ENCODE peak calls at places on chromosomes 2 and 18, in eight cellular contexts. One of them, this sample, is unnamed.

GRCh38 chr18:45413180-45413836 is 202.0 kb upstream of the SLC14A2 start:
- DNase-seq in amniotic stem cell: no peak
- DNase-seq in right lobe of liver: no peak
- DNase-seq in WTC11: no peak
- DNase-seq in stimulated activated CD8-positive, alpha-beta memory T cell treated with anti-CD3 and anti-CD28 coated beads, Interleukin-4, amount 100 ng/mL, for 4 hours: no peak
- DNase-seq in mammary epithelial cell: no peak
- DNase-seq in pulmonary artery endothelial cell: no peak
- DNase-seq in BJ: no peak
- DNase-seq in this sample: no peak

GRCh38 chr2:198973785-198974184 is 484.0 kb downstream of the SATB2 start:
- DNase-seq in BJ: no peak
- DNase-seq in WTC11: no peak
- DNase-seq in amniotic stem cell: no peak
- DNase-seq in right lobe of liver: no peak
- DNase-seq in mammary epithelial cell: no peak
- DNase-seq in stimulated activated CD8-positive, alpha-beta memory T cell treated with anti-CD3 and anti-CD28 coated beads, Interleukin-4, amount 100 ng/mL, for 4 hours: no peak
- DNase-seq in pulmonary artery endothelial cell: no peak
- DNase-seq in this sample: no peak

GRCh38 chr18:2459886-2460285 is 111.4 kb downstream of the METTL4 start:
- DNase-seq in pulmonary artery endothelial cell: no peak
- DNase-seq in mammary epithelial cell: peak; percentile 76
- DNase-seq in right lobe of liver: no peak
- DNase-seq in WTC11: no peak
- DNase-seq in amniotic stem cell: no peak
- DNase-seq in BJ: no peak
- DNase-seq in stimulated activated CD8-positive, alpha-beta memory T cell treated with anti-CD3 and anti-CD28 coated beads, Interleukin-4, amount 100 ng/mL, for 4 hours: no peak
- DNase-seq in this sample: no peak

GRCh38 chr2:40544072-40544471 is 92.2 kb upstream of the SLC8A1 start:
- DNase-seq in mammary epithelial cell: no peak
- DNase-seq in stimulated activated CD8-positive, alpha-beta memory T cell treated with anti-CD3 and anti-CD28 coated beads, Interleukin-4, amount 100 ng/mL, for 4 hours: no peak
- DNase-seq in pulmonary artery endothelial cell: no peak
- DNase-seq in WTC11: no peak
- DNase-seq in BJ: no peak
- DNase-seq in amniotic stem cell: no peak
- DNase-seq in right lobe of liver: no peak
- DNase-seq in this sample: no peak

GRCh38 chr18:44855681-44856080 is 175.0 kb downstream of the SETBP1 start:
- DNase-seq in BJ: no peak
- DNase-seq in amniotic stem cell: no peak
- DNase-seq in WTC11: no peak
- DNase-seq in right lobe of liver: no peak
- DNase-seq in pulmonary artery endothelial cell: no peak
- DNase-seq in stimulated activated CD8-positive, alpha-beta memory T cell treated with anti-CD3 and anti-CD28 coated beads, Interleukin-4, amount 100 ng/mL, for 4 hours: no peak
- DNase-seq in mammary epithelial cell: peak; percentile 72
- DNase-seq in this sample: no peak

GRCh38 chr18:64893349-64893748 is 744.5 kb upstream of the LINC00305 start:
- DNase-seq in mammary epithelial cell: no peak
- DNase-seq in BJ: no peak
- DNase-seq in amniotic stem cell: no peak
- DNase-seq in stimulated activated CD8-positive, alpha-beta memory T cell treated with anti-CD3 and anti-CD28 coated beads, Interleukin-4, amount 100 ng/mL, for 4 hours: no peak
- DNase-seq in right lobe of liver: no peak
- DNase-seq in WTC11: no peak
- DNase-seq in pulmonary artery endothelial cell: no peak
- DNase-seq in this sample: peak; percentile 17

GRCh38 chr2:70440621-70441020 is 113.0 kb downstream of the TGFA start:
- DNase-seq in mammary epithelial cell: no peak
- DNase-seq in right lobe of liver: no peak
- DNase-seq in BJ: no peak
- DNase-seq in WTC11: no peak
- DNase-seq in stimulated activated CD8-positive, alpha-beta memory T cell treated with anti-CD3 and anti-CD28 coated beads, Interleukin-4, amount 100 ng/mL, for 4 hours: no peak
- DNase-seq in pulmonary artery endothelial cell: no peak
- DNase-seq in amniotic stem cell: no peak
- DNase-seq in this sample: no peak

GRCh38 chr2:191115801-191116200 is 35.0 kb downstream of the STAT4 start:
- DNase-seq in amniotic stem cell: no peak
- DNase-seq in BJ: no peak
- DNase-seq in WTC11: no peak
- DNase-seq in mammary epithelial cell: no peak
- DNase-seq in right lobe of liver: no peak
- DNase-seq in stimulated activated CD8-positive, alpha-beta memory T cell treated with anti-CD3 and anti-CD28 coated beads, Interleukin-4, amount 100 ng/mL, for 4 hours: no peak
- DNase-seq in pulmonary artery endothelial cell: no peak
- DNase-seq in this sample: no peak

GRCh38 chr2:160282063-160282580 is 82.0 kb upstream of the ITGB6 start:
- DNase-seq in right lobe of liver: no peak
- DNase-seq in pulmonary artery endothelial cell: no peak
- DNase-seq in stimulated activated CD8-positive, alpha-beta memory T cell treated with anti-CD3 and anti-CD28 coated beads, Interleukin-4, amount 100 ng/mL, for 4 hours: no peak
- DNase-seq in mammary epithelial cell: peak; percentile 47
- DNase-seq in amniotic stem cell: no peak
- DNase-seq in WTC11: no peak
- DNase-seq in BJ: no peak
- DNase-seq in this sample: no peak

GRCh38 chr2:105400138-105400540 is 1.3 kb upstream of the FHL2 start:
- DNase-seq in WTC11: no peak
- DNase-seq in BJ: no peak
- DNase-seq in mammary epithelial cell: no peak
- DNase-seq in amniotic stem cell: no peak
- DNase-seq in stimulated activated CD8-positive, alpha-beta memory T cell treated with anti-CD3 and anti-CD28 coated beads, Interleukin-4, amount 100 ng/mL, for 4 hours: no peak
- DNase-seq in right lobe of liver: no peak
- DNase-seq in pulmonary artery endothelial cell: no peak
- DNase-seq in this sample: no peak

GRCh38 chr2:70946832-70947442 is 11.2 kb downstream of the ATP6V1B1 start:
- DNase-seq in WTC11: peak; percentile 81
- DNase-seq in stimulated activated CD8-positive, alpha-beta memory T cell treated with anti-CD3 and anti-CD28 coated beads, Interleukin-4, amount 100 ng/mL, for 4 hours: no peak
- DNase-seq in right lobe of liver: no peak
- DNase-seq in BJ: no peak
- DNase-seq in amniotic stem cell: no peak
- DNase-seq in pulmonary artery endothelial cell: peak; percentile 19
- DNase-seq in mammary epithelial cell: no peak
- DNase-seq in this sample: peak; percentile 36

GRCh38 chr2:40106061-40106460 is 327.0 kb upstream of the THUMPD2 start:
- DNase-seq in mammary epithelial cell: no peak
- DNase-seq in right lobe of liver: no peak
- DNase-seq in BJ: no peak
- DNase-seq in amniotic stem cell: no peak
- DNase-seq in WTC11: no peak
- DNase-seq in stimulated activated CD8-positive, alpha-beta memory T cell treated with anti-CD3 and anti-CD28 coated beads, Interleukin-4, amount 100 ng/mL, for 4 hours: no peak
- DNase-seq in pulmonary artery endothelial cell: no peak
- DNase-seq in this sample: no peak

GRCh38 chr2:160582481-160583161 is 89.0 kb upstream of the RBMS1 start:
- DNase-seq in stimulated activated CD8-positive, alpha-beta memory T cell treated with anti-CD3 and anti-CD28 coated beads, Interleukin-4, amount 100 ng/mL, for 4 hours: no peak
- DNase-seq in pulmonary artery endothelial cell: no peak
- DNase-seq in mammary epithelial cell: no peak
- DNase-seq in WTC11: no peak
- DNase-seq in amniotic stem cell: peak; percentile 15
- DNase-seq in right lobe of liver: no peak
- DNase-seq in BJ: peak; percentile 75
- DNase-seq in this sample: no peak

GRCh38 chr2:221203138-221203537 is 369.0 kb downstream of the EPHA4 start:
- DNase-seq in right lobe of liver: no peak
- DNase-seq in BJ: no peak
- DNase-seq in pulmonary artery endothelial cell: no peak
- DNase-seq in amniotic stem cell: no peak
- DNase-seq in stimulated activated CD8-positive, alpha-beta memory T cell treated with anti-CD3 and anti-CD28 coated beads, Interleukin-4, amount 100 ng/mL, for 4 hours: no peak
- DNase-seq in WTC11: no peak
- DNase-seq in mammary epithelial cell: no peak
- DNase-seq in this sample: no peak

GRCh38 chr2:195656131-195656858 is 731 bp upstream of the SLC39A10 start:
- DNase-seq in mammary epithelial cell: peak; percentile 83
- DNase-seq in BJ: no peak
- DNase-seq in amniotic stem cell: no peak
- DNase-seq in right lobe of liver: no peak
- DNase-seq in stimulated activated CD8-positive, alpha-beta memory T cell treated with anti-CD3 and anti-CD28 coated beads, Interleukin-4, amount 100 ng/mL, for 4 hours: no peak
- DNase-seq in WTC11: no peak
- DNase-seq in pulmonary artery endothelial cell: no peak
- DNase-seq in this sample: no peak

GRCh38 chr2:30820381-30821055 is 13.3 kb upstream of the CAPN13 start:
- DNase-seq in mammary epithelial cell: no peak
- DNase-seq in stimulated activated CD8-positive, alpha-beta memory T cell treated with anti-CD3 and anti-CD28 coated beads, Interleukin-4, amount 100 ng/mL, for 4 hours: no peak
- DNase-seq in pulmonary artery endothelial cell: no peak
- DNase-seq in BJ: no peak
- DNase-seq in right lobe of liver: no peak
- DNase-seq in WTC11: no peak
- DNase-seq in amniotic stem cell: no peak
- DNase-seq in this sample: no peak

GRCh38 chr2:223587301-223587700 is 14.9 kb downstream of the SCG2 start:
- DNase-seq in stimulated activated CD8-positive, alpha-beta memory T cell treated with anti-CD3 and anti-CD28 coated beads, Interleukin-4, amount 100 ng/mL, for 4 hours: no peak
- DNase-seq in BJ: no peak
- DNase-seq in right lobe of liver: no peak
- DNase-seq in WTC11: no peak
- DNase-seq in amniotic stem cell: no peak
- DNase-seq in pulmonary artery endothelial cell: no peak
- DNase-seq in mammary epithelial cell: no peak
- DNase-seq in this sample: no peak

GRCh38 chr2:122152571-122152970 is 397.1 kb downstream of the TSN start:
- DNase-seq in WTC11: no peak
- DNase-seq in stimulated activated CD8-positive, alpha-beta memory T cell treated with anti-CD3 and anti-CD28 coated beads, Interleukin-4, amount 100 ng/mL, for 4 hours: no peak
- DNase-seq in pulmonary artery endothelial cell: no peak
- DNase-seq in right lobe of liver: no peak
- DNase-seq in amniotic stem cell: no peak
- DNase-seq in BJ: no peak
- DNase-seq in mammary epithelial cell: no peak
- DNase-seq in this sample: no peak

GRCh38 chr2:217822296-217823252 is 180.2 kb downstream of the TNS1 start:
- DNase-seq in stimulated activated CD8-positive, alpha-beta memory T cell treated with anti-CD3 and anti-CD28 coated beads, Interleukin-4, amount 100 ng/mL, for 4 hours: no peak
- DNase-seq in pulmonary artery endothelial cell: peak; percentile 24
- DNase-seq in BJ: no peak
- DNase-seq in right lobe of liver: no peak
- DNase-seq in amniotic stem cell: no peak
- DNase-seq in WTC11: no peak
- DNase-seq in mammary epithelial cell: peak; percentile 61
- DNase-seq in this sample: no peak

GRCh38 chr2:62409442-62409841 is 96.6 kb downstream of the TMEM17 start:
- DNase-seq in right lobe of liver: no peak
- DNase-seq in mammary epithelial cell: peak; percentile 44
- DNase-seq in stimulated activated CD8-positive, alpha-beta memory T cell treated with anti-CD3 and anti-CD28 coated beads, Interleukin-4, amount 100 ng/mL, for 4 hours: no peak
- DNase-seq in WTC11: no peak
- DNase-seq in BJ: no peak
- DNase-seq in amniotic stem cell: no peak
- DNase-seq in pulmonary artery endothelial cell: no peak
- DNase-seq in this sample: no peak

GRCh38 chr2:96138146-96139145 is at the start of gene ASTL:
- DNase-seq in pulmonary artery endothelial cell: no peak
- DNase-seq in stimulated activated CD8-positive, alpha-beta memory T cell treated with anti-CD3 and anti-CD28 coated beads, Interleukin-4, amount 100 ng/mL, for 4 hours: no peak
- DNase-seq in mammary epithelial cell: peak; percentile 19
- DNase-seq in amniotic stem cell: no peak
- DNase-seq in WTC11: peak; percentile 92
- DNase-seq in right lobe of liver: no peak
- DNase-seq in BJ: no peak
- DNase-seq in this sample: peak; percentile 79

GRCh38 chr2:23940976-23941605 is 828 bp downstream of the UBXN2A start:
- DNase-seq in amniotic stem cell: no peak
- DNase-seq in pulmonary artery endothelial cell: no peak
- DNase-seq in mammary epithelial cell: peak; percentile 59
- DNase-seq in BJ: no peak
- DNase-seq in stimulated activated CD8-positive, alpha-beta memory T cell treated with anti-CD3 and anti-CD28 coated beads, Interleukin-4, amount 100 ng/mL, for 4 hours: no peak
- DNase-seq in right lobe of liver: no peak
- DNase-seq in WTC11: no peak
- DNase-seq in this sample: no peak

GRCh38 chr2:70029814-70030409 is 57.4 kb upstream of the PCBP1 start:
- DNase-seq in BJ: no peak
- DNase-seq in amniotic stem cell: no peak
- DNase-seq in stimulated activated CD8-positive, alpha-beta memory T cell treated with anti-CD3 and anti-CD28 coated beads, Interleukin-4, amount 100 ng/mL, for 4 hours: no peak
- DNase-seq in mammary epithelial cell: no peak
- DNase-seq in pulmonary artery endothelial cell: no peak
- DNase-seq in right lobe of liver: peak; percentile 39
- DNase-seq in WTC11: peak; percentile 47
- DNase-seq in this sample: peak; percentile 17

GRCh38 chr2:209556354-209556961 is 132.6 kb downstream of the MAP2 start:
- DNase-seq in WTC11: no peak
- DNase-seq in amniotic stem cell: no peak
- DNase-seq in pulmonary artery endothelial cell: peak; percentile 37
- DNase-seq in stimulated activated CD8-positive, alpha-beta memory T cell treated with anti-CD3 and anti-CD28 coated beads, Interleukin-4, amount 100 ng/mL, for 4 hours: no peak
- DNase-seq in mammary epithelial cell: peak; percentile 40
- DNase-seq in right lobe of liver: no peak
- DNase-seq in BJ: no peak
- DNase-seq in this sample: no peak

GRCh38 chr2:8488001-8488738 is 193.7 kb upstream of the ID2 start:
- DNase-seq in right lobe of liver: no peak
- DNase-seq in pulmonary artery endothelial cell: no peak
- DNase-seq in stimulated activated CD8-positive, alpha-beta memory T cell treated with anti-CD3 and anti-CD28 coated beads, Interleukin-4, amount 100 ng/mL, for 4 hours: peak; percentile 57
- DNase-seq in WTC11: no peak
- DNase-seq in BJ: no peak
- DNase-seq in amniotic stem cell: no peak
- DNase-seq in mammary epithelial cell: no peak
- DNase-seq in this sample: no peak

GRCh38 chr2:112547333-112547732 is 5.1 kb downstream of the POLR1B start:
- DNase-seq in amniotic stem cell: no peak
- DNase-seq in right lobe of liver: peak; percentile 33
- DNase-seq in pulmonary artery endothelial cell: no peak
- DNase-seq in BJ: no peak
- DNase-seq in WTC11: no peak
- DNase-seq in stimulated activated CD8-positive, alpha-beta memory T cell treated with anti-CD3 and anti-CD28 coated beads, Interleukin-4, amount 100 ng/mL, for 4 hours: no peak
- DNase-seq in mammary epithelial cell: peak; percentile 18
- DNase-seq in this sample: no peak

GRCh38 chr2:28247747-28248146 is 144.9 kb upstream of the FOSL2 start:
- DNase-seq in BJ: no peak
- DNase-seq in stimulated activated CD8-positive, alpha-beta memory T cell treated with anti-CD3 and anti-CD28 coated beads, Interleukin-4, amount 100 ng/mL, for 4 hours: no peak
- DNase-seq in pulmonary artery endothelial cell: no peak
- DNase-seq in mammary epithelial cell: no peak
- DNase-seq in right lobe of liver: no peak
- DNase-seq in amniotic stem cell: no peak
- DNase-seq in WTC11: no peak
- DNase-seq in this sample: no peak

GRCh38 chr2:44730583-44730982 is 210.9 kb upstream of the SIX3 start:
- DNase-seq in right lobe of liver: no peak
- DNase-seq in stimulated activated CD8-positive, alpha-beta memory T cell treated with anti-CD3 and anti-CD28 coated beads, Interleukin-4, amount 100 ng/mL, for 4 hours: no peak
- DNase-seq in pulmonary artery endothelial cell: no peak
- DNase-seq in BJ: no peak
- DNase-seq in WTC11: no peak
- DNase-seq in mammary epithelial cell: no peak
- DNase-seq in amniotic stem cell: no peak
- DNase-seq in this sample: no peak

GRCh38 chr2:104976603-104977120 is 61.2 kb upstream of the MRPS9 start:
- DNase-seq in mammary epithelial cell: no peak
- DNase-seq in pulmonary artery endothelial cell: no peak
- DNase-seq in stimulated activated CD8-positive, alpha-beta memory T cell treated with anti-CD3 and anti-CD28 coated beads, Interleukin-4, amount 100 ng/mL, for 4 hours: no peak
- DNase-seq in BJ: no peak
- DNase-seq in amniotic stem cell: no peak
- DNase-seq in WTC11: peak; percentile 54
- DNase-seq in right lobe of liver: no peak
- DNase-seq in this sample: no peak

GRCh38 chr2:191369034-191369433 is 123.8 kb downstream of the MYO1B start:
- DNase-seq in right lobe of liver: no peak
- DNase-seq in mammary epithelial cell: no peak
- DNase-seq in amniotic stem cell: no peak
- DNase-seq in pulmonary artery endothelial cell: no peak
- DNase-seq in stimulated activated CD8-positive, alpha-beta memory T cell treated with anti-CD3 and anti-CD28 coated beads, Interleukin-4, amount 100 ng/mL, for 4 hours: no peak
- DNase-seq in BJ: no peak
- DNase-seq in WTC11: no peak
- DNase-seq in this sample: no peak

GRCh38 chr2:88139804-88140203 is 11.9 kb upstream of the FABP1 start:
- DNase-seq in pulmonary artery endothelial cell: no peak
- DNase-seq in WTC11: no peak
- DNase-seq in amniotic stem cell: no peak
- DNase-seq in BJ: no peak
- DNase-seq in right lobe of liver: no peak
- DNase-seq in stimulated activated CD8-positive, alpha-beta memory T cell treated with anti-CD3 and anti-CD28 coated beads, Interleukin-4, amount 100 ng/mL, for 4 hours: no peak
- DNase-seq in mammary epithelial cell: no peak
- DNase-seq in this sample: no peak

GRCh38 chr2:148876190-148876588 is 1.2 kb downstream of the KIF5C start:
- DNase-seq in BJ: no peak
- DNase-seq in pulmonary artery endothelial cell: no peak
- DNase-seq in right lobe of liver: peak; percentile 20
- DNase-seq in stimulated activated CD8-positive, alpha-beta memory T cell treated with anti-CD3 and anti-CD28 coated beads, Interleukin-4, amount 100 ng/mL, for 4 hours: no peak
- DNase-seq in amniotic stem cell: no peak
- DNase-seq in WTC11: peak; percentile 40
- DNase-seq in mammary epithelial cell: no peak
- DNase-seq in this sample: no peak

GRCh38 chr2:74010087-74010541 is 25.4 kb downstream of the TET3 start:
- DNase-seq in mammary epithelial cell: peak; percentile 94
- DNase-seq in stimulated activated CD8-positive, alpha-beta memory T cell treated with anti-CD3 and anti-CD28 coated beads, Interleukin-4, amount 100 ng/mL, for 4 hours: no peak
- DNase-seq in BJ: no peak
- DNase-seq in WTC11: no peak
- DNase-seq in amniotic stem cell: no peak
- DNase-seq in pulmonary artery endothelial cell: no peak
- DNase-seq in right lobe of liver: peak; percentile 42
- DNase-seq in this sample: peak; percentile 63

GRCh38 chr2:71464389-71464788 is 11.0 kb downstream of the DYSF start:
- DNase-seq in mammary epithelial cell: no peak
- DNase-seq in right lobe of liver: no peak
- DNase-seq in pulmonary artery endothelial cell: no peak
- DNase-seq in amniotic stem cell: no peak
- DNase-seq in stimulated activated CD8-positive, alpha-beta memory T cell treated with anti-CD3 and anti-CD28 coated beads, Interleukin-4, amount 100 ng/mL, for 4 hours: no peak
- DNase-seq in BJ: no peak
- DNase-seq in WTC11: no peak
- DNase-seq in this sample: no peak